ENCODE peak calls at places on chromosomes 4 and X, in ten cellular contexts. I, H, L, K, F, C, M, X, E and Y are unnamed samples.

GRCh38 chr4:41579043-41579442 is 41.1 kb downstream of the LIMCH1 start:
- DNase-seq in I (no peak), L (no peak), K (no peak), H (no peak), C (no peak), M (no peak), E (no peak), F (no peak), X (no peak), Y (no peak)

GRCh38 chrX:39158801-39159657 is 357.8 kb downstream of the MID1IP1 start:
- DNase-seq in E (peak; percentile 56), L (no peak), H (no peak), C (peak; percentile 31), X (no peak), M (no peak), I (no peak), K (peak; percentile 24), F (no peak), Y (no peak)

GRCh38 chrX:65668362-65669310 is 1.2 kb downstream of the MSN start:
- DNase-seq in H (peak; percentile 90), L (peak; percentile 30), M (peak; percentile 89), C (peak; percentile 78), I (peak; percentile 77), X (peak; percentile 32), F (peak; percentile 59), K (peak; percentile 69), E (peak; percentile 73), Y (peak; percentile 73)

GRCh38 chrX:74449322-74449936 is 28.1 kb downstream of the SLC16A2 start:
- DNase-seq in C (peak; percentile 76), K (no peak), X (no peak), H (no peak), M (peak; percentile 24), L (peak; percentile 38), F (no peak), I (peak; percentile 7), E (no peak), Y (peak; percentile 71)

GRCh38 chr4:4864443-4864939 is 5.0 kb downstream of the MSX1 start:
- DNase-seq in M (no peak), X (no peak), H (no peak), F (no peak), K (no peak), C (no peak), I (no peak), E (no peak), L (no peak), Y (no peak)

GRCh38 chr4:165294907-165295306 is 32.6 kb upstream of the MSMO1 start:
- DNase-seq in I (no peak), K (no peak), E (no peak), X (no peak), C (no peak), M (no peak), L (no peak), F (peak; percentile 41), H (no peak), Y (no peak)

GRCh38 chr4:10104211-10104990 is 12.2 kb downstream of the WDR1 start:
- DNase-seq in I (no peak), K (no peak), M (no peak), X (no peak), C (no peak), E (no peak), H (no peak), L (no peak), F (no peak), Y (no peak)

GRCh38 chr4:120155287-120155686 is 88.6 kb upstream of the MAD2L1 start:
- DNase-seq in F (no peak), X (no peak), I (no peak), H (no peak), L (no peak), K (no peak), C (no peak), E (no peak), M (no peak), Y (peak; percentile 17)

GRCh38 chrX:40130207-40130606 is 32.4 kb upstream of the BCOR start:
- DNase-seq in C (peak; percentile 67), K (peak; percentile 23), X (no peak), F (no peak), M (no peak), I (peak; percentile 70), E (no peak), H (no peak), L (no peak), Y (peak; percentile 83)

GRCh38 chrX:41308884-41309655 is 24.9 kb upstream of the DDX3X start:
- DNase-seq in I (no peak), E (no peak), H (no peak), K (no peak), L (no peak), X (no peak), F (no peak), C (no peak), M (no peak), Y (no peak)

GRCh38 chr4:174134361-174134760 is 149.1 kb downstream of the FBXO8 start:
- DNase-seq in E (no peak), C (no peak), X (no peak), K (no peak), M (no peak), L (no peak), F (no peak), H (no peak), I (no peak), Y (no peak)

GRCh38 chrX:2690856-2691542 is at the start of gene CD99:
- DNase-seq in X (peak; percentile 68), M (peak; percentile 91), K (peak; percentile 93), C (peak; percentile 77), F (peak; percentile 92), E (peak; percentile 94), I (peak; percentile 92), H (peak; percentile 95), L (peak; percentile 89), Y (peak; percentile 82)

GRCh38 chr4:102862016-102862415 is 6.8 kb upstream of the CISD2 start:
- DNase-seq in X (no peak), K (no peak), I (no peak), C (no peak), M (no peak), E (no peak), L (no peak), H (no peak), F (no peak), Y (no peak)

GRCh38 chrX:20374450-20374849 is 107.7 kb upstream of the RPS6KA3 start:
- DNase-seq in I (no peak), L (no peak), E (no peak), H (no peak), K (no peak), F (no peak), C (no peak), X (no peak), M (no peak), Y (peak; percentile 6)

GRCh38 chr4:39179681-39180080 is 2.6 kb upstream of the WDR19 start:
- DNase-seq in C (no peak), L (no peak), E (no peak), I (no peak), F (no peak), K (no peak), H (no peak), M (no peak), X (no peak), Y (no peak)

GRCh38 chr4:138919094-138919936 is 96.3 kb upstream of the NOCT start:
- DNase-seq in L (peak; percentile 66), H (peak; percentile 73), M (no peak), C (peak; percentile 74), X (no peak), E (peak; percentile 81), K (peak; percentile 86), I (peak; percentile 81), F (no peak), Y (peak; percentile 87)

GRCh38 chr4:170007113-170007512 is 19.1 kb downstream of the MFAP3L start:
- DNase-seq in H (no peak), F (no peak), I (no peak), X (no peak), L (no peak), E (no peak), K (no peak), C (no peak), M (no peak), Y (no peak)
- TF ChIP-seq CTCF in H (no peak), F (no peak), I (no peak), X (no peak), L (no peak), E (no peak), K (no peak), C (no peak), M (no peak), Y (no peak)

DNA sequence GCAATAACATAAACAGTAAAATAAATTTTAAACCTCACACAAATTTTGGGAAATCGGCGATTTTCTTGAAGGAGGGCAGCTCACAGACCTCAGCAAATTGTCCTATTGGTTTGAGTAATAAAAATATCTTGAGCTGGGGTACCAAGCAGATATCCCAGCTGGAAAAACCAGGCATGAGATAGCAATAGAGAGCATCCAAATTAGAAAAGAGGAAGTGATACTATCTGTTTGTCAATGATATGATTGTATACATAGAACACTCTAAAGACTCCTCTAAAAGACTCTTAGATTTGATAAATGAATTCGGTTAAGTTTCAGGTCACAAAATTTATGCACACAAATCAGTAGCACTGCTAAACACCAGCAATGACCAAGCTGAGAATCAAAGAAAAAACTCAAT is 90.5 kb upstream of the ACTRT1 start:
- DNase-seq in C (no peak), H (no peak), F (no peak), L (no peak), E (no peak), M (no peak), K (no peak), I (no peak), X (no peak), Y (no peak)
- H3K4me3 ChIP-seq in C (no peak overlapping the region), H (no peak overlapping the region), F (no peak overlapping the region), L (no peak overlapping the region), E (no peak overlapping the region), M (no peak overlapping the region), K (no peak overlapping the region), I (no peak overlapping the region), X (no peak overlapping the region), Y (no peak overlapping the region)

DNA sequence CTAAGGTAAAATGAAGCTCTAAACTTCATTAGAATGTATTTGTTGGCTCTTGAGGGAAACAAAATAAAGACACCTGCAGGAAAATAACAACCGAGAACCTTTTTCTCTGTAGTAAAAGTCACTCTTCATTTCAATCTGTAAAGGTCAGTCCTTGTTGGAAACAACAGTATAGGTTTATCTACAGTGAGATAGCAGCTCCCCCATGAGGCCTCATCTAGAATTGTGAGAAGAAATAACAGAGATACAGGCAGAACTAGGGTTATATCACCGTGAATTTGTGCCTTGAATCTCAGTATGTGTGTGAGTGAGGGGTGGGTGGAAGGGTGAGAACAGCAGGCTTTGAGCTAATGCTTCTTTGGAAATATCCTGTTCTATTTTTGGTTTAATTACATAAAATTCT is 107.8 kb upstream of the FMR1 start:
- DNase-seq in M (no peak), C (no peak), E (no peak), F (no peak), K (no peak), H (no peak), I (peak; percentile 7), X (no peak), L (no peak), Y (peak; percentile 21)
- TF ChIP-seq CTCF in M (no peak), C (no peak), E (peak; percentile 33), F (peak; percentile 41), K (peak; percentile 12), H (no peak), I (peak; percentile 23), X (no peak), L (no peak), Y (peak; percentile 37)

DNA sequence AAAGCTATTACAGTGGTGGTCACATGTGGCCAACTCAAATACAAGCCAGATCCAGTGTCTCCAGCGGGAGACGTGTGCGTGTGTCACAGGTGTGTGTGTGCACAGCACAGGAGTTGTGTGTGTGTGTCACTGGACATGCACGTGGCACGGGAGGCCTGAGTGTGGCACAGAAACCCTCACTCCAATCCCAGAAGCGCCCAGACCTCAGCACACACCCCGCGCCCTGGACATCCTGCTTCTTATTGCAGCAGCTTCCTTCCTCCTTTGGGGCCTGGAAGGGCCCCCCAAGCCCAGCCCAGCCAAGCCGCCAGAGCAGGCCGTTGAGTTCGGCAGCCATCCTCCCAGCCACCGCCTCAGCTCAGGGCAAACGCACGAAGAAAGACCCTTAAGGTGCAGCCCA is 37.9 kb downstream of the ACOX3 start:
- DNase-seq in K (no peak), I (no peak), F (no peak), X (no peak), E (peak; percentile 53), M (no peak), H (no peak), L (no peak), C (no peak), Y (no peak)
- H3K4me3 ChIP-seq in K (no peak overlapping the region), I (no peak overlapping the region), F (no peak overlapping the region), X (peak overlapping the region; percentile 5), E (no peak overlapping the region), M (peak overlapping the region; percentile 18), H (no peak overlapping the region), L (no peak overlapping the region), C (no peak overlapping the region), Y (no peak overlapping the region)